ENCODE peak calls at places on chromosomes 6 and 20, in four cellular contexts. One of them, this sample, is unnamed.
A peak's percentile ranks its signal among the peaks of the same experiment; 100 is the strongest.

GRCh38 chr6:31407699-31408098 is 4.3 kb downstream of the MICA start:
- DNase-seq in ovary: no peak
- DNase-seq in amniotic stem cell: peak; percentile 48
- DNase-seq in activated CD4-positive, CD25-positive, alpha-beta regulatory T cell treated with anti-CD3 and anti-CD28 coated beads, Interleukin-2, amount 50 U/mL, for 72 hours: no peak
- DNase-seq in this sample: no peak

GRCh38 chr20:49283703-49284625 is 6.1 kb upstream of the ZNFX1 start:
- DNase-seq in ovary: no peak
- DNase-seq in amniotic stem cell: no peak
- DNase-seq in activated CD4-positive, CD25-positive, alpha-beta regulatory T cell treated with anti-CD3 and anti-CD28 coated beads, Interleukin-2, amount 50 U/mL, for 72 hours: no peak
- DNase-seq in this sample: no peak

GRCh38 chr6:37517411-37517812 is 17.7 kb upstream of the CCDC167 start:
- DNase-seq in amniotic stem cell: no peak
- DNase-seq in ovary: no peak
- DNase-seq in activated CD4-positive, CD25-positive, alpha-beta regulatory T cell treated with anti-CD3 and anti-CD28 coated beads, Interleukin-2, amount 50 U/mL, for 72 hours: peak; percentile 63
- DNase-seq in this sample: no peak

GRCh38 chr20:46206025-46206424 is 87.9 kb downstream of the CD40 start:
- DNase-seq in amniotic stem cell: no peak
- DNase-seq in activated CD4-positive, CD25-positive, alpha-beta regulatory T cell treated with anti-CD3 and anti-CD28 coated beads, Interleukin-2, amount 50 U/mL, for 72 hours: no peak
- DNase-seq in ovary: no peak
- DNase-seq in this sample: peak; percentile 12

GRCh38 chr20:56503911-56504310 is 20.6 kb upstream of the FAM209A start:
- DNase-seq in activated CD4-positive, CD25-positive, alpha-beta regulatory T cell treated with anti-CD3 and anti-CD28 coated beads, Interleukin-2, amount 50 U/mL, for 72 hours: no peak
- DNase-seq in ovary: no peak
- DNase-seq in amniotic stem cell: no peak
- DNase-seq in this sample: no peak

GRCh38 chr6:44077201-44077946 is 49.9 kb downstream of the MRPL14 start:
- DNase-seq in ovary: no peak
- DNase-seq in amniotic stem cell: no peak
- DNase-seq in activated CD4-positive, CD25-positive, alpha-beta regulatory T cell treated with anti-CD3 and anti-CD28 coated beads, Interleukin-2, amount 50 U/mL, for 72 hours: no peak
- DNase-seq in this sample: no peak

GRCh38 chr6:56708810-56709597 is 66.3 kb upstream of the DST start:
- DNase-seq in ovary: no peak
- DNase-seq in amniotic stem cell: peak; percentile 69
- DNase-seq in activated CD4-positive, CD25-positive, alpha-beta regulatory T cell treated with anti-CD3 and anti-CD28 coated beads, Interleukin-2, amount 50 U/mL, for 72 hours: no peak
- DNase-seq in this sample: no peak

GRCh38 chr6:166318227-166318626 is 10.0 kb upstream of the PRR18 start:
- DNase-seq in ovary: no peak
- DNase-seq in amniotic stem cell: no peak
- DNase-seq in activated CD4-positive, CD25-positive, alpha-beta regulatory T cell treated with anti-CD3 and anti-CD28 coated beads, Interleukin-2, amount 50 U/mL, for 72 hours: no peak
- DNase-seq in this sample: no peak

GRCh38 chr6:145673504-145673903 is 61.8 kb downstream of the EPM2A start:
- DNase-seq in ovary: no peak
- DNase-seq in activated CD4-positive, CD25-positive, alpha-beta regulatory T cell treated with anti-CD3 and anti-CD28 coated beads, Interleukin-2, amount 50 U/mL, for 72 hours: no peak
- DNase-seq in amniotic stem cell: no peak
- DNase-seq in this sample: no peak

GRCh38 chr20:44025756-44026155 is 111.1 kb downstream of the TOX2 start:
- DNase-seq in activated CD4-positive, CD25-positive, alpha-beta regulatory T cell treated with anti-CD3 and anti-CD28 coated beads, Interleukin-2, amount 50 U/mL, for 72 hours: no peak
- DNase-seq in amniotic stem cell: no peak
- DNase-seq in ovary: no peak
- DNase-seq in this sample: no peak

GRCh38 chr6:169044376-169045230 is 209.0 kb downstream of the THBS2 start:
- DNase-seq in amniotic stem cell: no peak
- DNase-seq in ovary: no peak
- DNase-seq in activated CD4-positive, CD25-positive, alpha-beta regulatory T cell treated with anti-CD3 and anti-CD28 coated beads, Interleukin-2, amount 50 U/mL, for 72 hours: no peak
- DNase-seq in this sample: no peak

GRCh38 chr6:13536796-13537526 is 37.4 kb upstream of the SIRT5 start:
- DNase-seq in activated CD4-positive, CD25-positive, alpha-beta regulatory T cell treated with anti-CD3 and anti-CD28 coated beads, Interleukin-2, amount 50 U/mL, for 72 hours: no peak
- DNase-seq in amniotic stem cell: no peak
- DNase-seq in ovary: no peak
- DNase-seq in this sample: no peak

GRCh38 chr6:26500102-26500501 is at the start of gene BTN1A1:
- DNase-seq in amniotic stem cell: no peak
- DNase-seq in ovary: no peak
- DNase-seq in activated CD4-positive, CD25-positive, alpha-beta regulatory T cell treated with anti-CD3 and anti-CD28 coated beads, Interleukin-2, amount 50 U/mL, for 72 hours: no peak
- DNase-seq in this sample: no peak

GRCh38 chr6:116881236-116881635 is 4.2 kb downstream of the RFX6 start:
- DNase-seq in amniotic stem cell: no peak
- DNase-seq in activated CD4-positive, CD25-positive, alpha-beta regulatory T cell treated with anti-CD3 and anti-CD28 coated beads, Interleukin-2, amount 50 U/mL, for 72 hours: no peak
- DNase-seq in ovary: no peak
- DNase-seq in this sample: no peak

GRCh38 chr20:46631874-46632446 is 19.3 kb downstream of the SLC13A3 start:
- DNase-seq in activated CD4-positive, CD25-positive, alpha-beta regulatory T cell treated with anti-CD3 and anti-CD28 coated beads, Interleukin-2, amount 50 U/mL, for 72 hours: no peak
- DNase-seq in amniotic stem cell: no peak
- DNase-seq in ovary: no peak
- DNase-seq in this sample: no peak

GRCh38 chr6:22873531-22874136 is 304.3 kb downstream of the HDGFL1 start:
- DNase-seq in ovary: peak; percentile 56
- DNase-seq in amniotic stem cell: no peak
- DNase-seq in activated CD4-positive, CD25-positive, alpha-beta regulatory T cell treated with anti-CD3 and anti-CD28 coated beads, Interleukin-2, amount 50 U/mL, for 72 hours: no peak
- DNase-seq in this sample: no peak

GRCh38 chr6:49969588-49969987 is at the start of gene DEFB113:
- DNase-seq in activated CD4-positive, CD25-positive, alpha-beta regulatory T cell treated with anti-CD3 and anti-CD28 coated beads, Interleukin-2, amount 50 U/mL, for 72 hours: no peak
- DNase-seq in ovary: no peak
- DNase-seq in amniotic stem cell: no peak
- DNase-seq in this sample: no peak

GRCh38 chr6:148311849-148312669 is 30.6 kb upstream of the SASH1 start:
- DNase-seq in activated CD4-positive, CD25-positive, alpha-beta regulatory T cell treated with anti-CD3 and anti-CD28 coated beads, Interleukin-2, amount 50 U/mL, for 72 hours: no peak
- DNase-seq in amniotic stem cell: no peak
- DNase-seq in ovary: no peak
- DNase-seq in this sample: no peak

GRCh38 chr6:41098366-41098765 is 25.6 kb downstream of the NFYA start:
- DNase-seq in ovary: no peak
- DNase-seq in activated CD4-positive, CD25-positive, alpha-beta regulatory T cell treated with anti-CD3 and anti-CD28 coated beads, Interleukin-2, amount 50 U/mL, for 72 hours: no peak
- DNase-seq in amniotic stem cell: no peak
- DNase-seq in this sample: no peak

GRCh38 chr6:41055149-41055548 is 2.1 kb downstream of the APOBEC2 start:
- DNase-seq in amniotic stem cell: no peak
- DNase-seq in activated CD4-positive, CD25-positive, alpha-beta regulatory T cell treated with anti-CD3 and anti-CD28 coated beads, Interleukin-2, amount 50 U/mL, for 72 hours: no peak
- DNase-seq in ovary: no peak
- DNase-seq in this sample: no peak

GRCh38 chr20:2102585-2103453 is 1.2 kb downstream of the STK35 start:
- DNase-seq in activated CD4-positive, CD25-positive, alpha-beta regulatory T cell treated with anti-CD3 and anti-CD28 coated beads, Interleukin-2, amount 50 U/mL, for 72 hours: peak; percentile 84
- DNase-seq in amniotic stem cell: peak; percentile 71
- DNase-seq in ovary: peak; percentile 85
- DNase-seq in this sample: no peak